ENCODE peak calls at places on chromosomes 2 and 18, in seven cellular contexts. A, U, B, K, M, J and F are unnamed samples.

GRCh38 chr18:31268985-31269406 is 49.0 kb upstream of the DSG1 start:
- DNase-seq in M (no peak), U (no peak), B (no peak), A (peak; percentile 36), J (peak; percentile 44), K (no peak), F (no peak)

GRCh38 chr2:127597046-127597983 is 48.6 kb upstream of the GPR17 start:
- DNase-seq in A (no peak), K (no peak), J (no peak), M (peak; percentile 31), B (no peak), U (no peak), F (no peak)

GRCh38 chr2:228507870-228508269 is 326.4 kb upstream of the SPHKAP start:
- DNase-seq in J (no peak), A (no peak), K (no peak), U (no peak), M (no peak), B (no peak), F (peak; percentile 35)

GRCh38 chr2:39513641-39514094 is 76.6 kb upstream of the MAP4K3 start:
- DNase-seq in B (peak; percentile 97), A (peak; percentile 98), U (peak; percentile 32), J (peak; percentile 94), K (peak; percentile 61), M (peak; percentile 75), F (peak; percentile 93)

GRCh38 chr2:9333591-9334171 is 89.6 kb downstream of the ITGB1BP1 start:
- DNase-seq in U (peak; percentile 53), M (peak; percentile 70), K (peak; percentile 77), J (peak; percentile 94), A (peak; percentile 88), B (peak; percentile 86), F (peak; percentile 85)

GRCh38 chr2:47017541-47017940 is 101.9 kb upstream of the MCFD2 start:
- DNase-seq in J (no peak), K (no peak), B (no peak), M (no peak), U (no peak), A (no peak), F (no peak)

GRCh38 chr18:64183674-64184073 is 34.8 kb upstream of the LINC00305 start:
- DNase-seq in A (no peak), M (no peak), K (no peak), U (no peak), J (no peak), B (no peak), F (no peak)

GRCh38 chr2:104733544-104733943 is 120.4 kb upstream of the POU3F3 start:
- DNase-seq in M (peak; percentile 48), B (no peak), A (no peak), J (peak; percentile 14), K (peak; percentile 21), U (peak; percentile 36), F (no peak)

GRCh38 chr2:199223791-199224190 is 233.9 kb downstream of the SATB2 start:
- DNase-seq in U (no peak), B (peak; percentile 14), A (peak; percentile 85), K (no peak), M (no peak), J (peak; percentile 5), F (peak; percentile 74)

GRCh38 chr2:188966079-188966571 is 8.0 kb upstream of the COL3A1 start:
- DNase-seq in U (no peak), A (peak; percentile 61), K (no peak), B (no peak), J (no peak), M (no peak), F (peak; percentile 80)

GRCh38 chr2:190088917-190089316 is 26.4 kb upstream of the MSTN start:
- DNase-seq in K (peak; percentile 81), B (peak; percentile 67), M (peak; percentile 69), A (peak; percentile 55), J (peak; percentile 86), U (peak; percentile 72), F (peak; percentile 87)

GRCh38 chr18:54181856-54182612 is 42.4 kb downstream of the MBD2 start:
- DNase-seq in U (no peak), M (no peak), A (peak; percentile 18), B (no peak), J (peak; percentile 41), K (no peak), F (no peak)

GRCh38 chr2:62573137-62573731 is 67.2 kb upstream of the TMEM17 start:
- DNase-seq in K (no peak), M (no peak), A (peak; percentile 73), B (no peak), J (peak; percentile 59), U (no peak), F (no peak)

GRCh38 chr2:130724455-130724854 is 4.4 kb upstream of the GPR148 start:
- DNase-seq in A (no peak), B (no peak), M (no peak), K (no peak), U (no peak), J (no peak), F (no peak)

GRCh38 chr2:190781604-190782198 is 98.9 kb upstream of the GLS start:
- DNase-seq in U (peak; percentile 53), B (peak; percentile 34), M (peak; percentile 66), A (peak; percentile 52), J (peak; percentile 86), K (peak; percentile 65), F (peak; percentile 88)

GRCh38 chr2:163713534-163714311 is 22.1 kb downstream of the FIGN start:
- DNase-seq in B (no peak), U (no peak), M (no peak), J (no peak), K (peak; percentile 71), A (peak; percentile 40), F (no peak)

GRCh38 chr2:118858485-118859156 is 11.2 kb upstream of the EN1 start:
- DNase-seq in J (no peak), U (no peak), A (no peak), B (no peak), M (no peak), K (no peak), F (no peak)

GRCh38 chr2:197307236-197307932 is 3.2 kb downstream of the ANKRD44 start:
- DNase-seq in A (no peak), U (no peak), K (no peak), J (no peak), M (no peak), B (no peak), F (no peak)

GRCh38 chr2:118845005-118845842 is 2.2 kb downstream of the EN1 start:
- DNase-seq in U (no peak), B (no peak), J (no peak), M (peak; percentile 25), A (no peak), K (no peak), F (no peak)

GRCh38 chr18:24398515-24398914 is 891 bp upstream of the OSBPL1A start:
- DNase-seq in M (no peak), J (peak; percentile 39), U (peak; percentile 45), K (no peak), B (peak; percentile 20), A (peak; percentile 68), F (peak; percentile 40)

GRCh38 chr2:16405551-16405950 is 260.1 kb downstream of the CYRIA start:
- DNase-seq in K (no peak), J (no peak), M (no peak), U (no peak), A (no peak), B (no peak), F (no peak)

DNA sequence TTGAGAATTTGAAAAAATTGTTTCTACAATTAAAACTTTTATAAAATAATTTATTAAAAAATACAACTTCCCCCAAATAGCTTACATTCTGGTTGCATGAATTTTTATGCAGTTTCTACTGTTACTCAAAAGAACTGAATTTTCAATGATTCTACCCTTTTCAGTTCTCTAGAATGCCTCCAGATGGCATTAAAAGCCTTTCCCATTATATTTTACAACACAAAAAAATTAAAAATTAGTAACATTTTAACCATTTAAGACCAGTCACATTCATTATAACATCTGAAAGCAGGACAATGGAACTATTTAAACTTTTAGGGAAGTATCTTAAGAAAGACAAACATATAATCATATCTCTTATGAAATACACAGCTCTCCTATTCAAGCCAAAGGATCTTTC is 236.0 kb upstream of the REV1 start:
- DNase-seq in B (no peak), M (no peak), J (peak; percentile 34), U (no peak), A (no peak), K (no peak), F (no peak)
- TF ChIP-seq CTCF in B (no peak), M (peak; percentile 14), J (peak; percentile 54), U (no peak), A (peak; percentile 49), K (peak; percentile 28), F (peak; percentile 49)

GRCh38 chr2:54673501-54673998 is 49.9 kb upstream of the EML6 start:
- DNase-seq in M (peak; percentile 81), U (no peak), B (no peak), A (no peak), J (no peak), K (no peak), F (peak; percentile 94)
- H3K4me3 ChIP-seq in M (peak overlapping the region; percentile 8), U (no peak overlapping the region), B (no peak overlapping the region), A (peak overlapping the region; percentile 6), J (no peak overlapping the region), K (no peak overlapping the region), F (peak overlapping the region; percentile 18)

DNA sequence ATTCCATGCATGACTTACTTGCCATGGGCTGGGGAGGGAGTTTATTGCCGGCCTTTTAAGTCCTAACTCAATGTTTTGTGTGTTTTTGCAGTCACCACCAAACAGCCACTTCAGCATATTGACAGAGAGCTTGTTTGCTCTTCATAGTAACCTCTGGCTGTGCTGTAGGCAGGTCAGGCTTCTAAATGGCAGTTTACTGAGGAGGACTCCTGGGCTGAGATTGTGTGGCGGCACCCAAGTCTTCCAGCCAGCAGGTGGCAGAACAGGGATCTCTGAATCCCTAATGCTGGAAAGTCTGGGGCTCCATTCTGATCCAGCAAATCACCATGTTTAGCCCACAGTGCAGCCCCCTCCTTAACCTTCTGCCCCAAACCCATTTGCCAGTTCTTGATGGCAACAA is 121.2 kb downstream of the CAPN13 start:
- DNase-seq in A (no peak), B (no peak), J (no peak), U (no peak), M (no peak), K (peak; percentile 63), F (no peak)
- TF ChIP-seq CTCF in A (no peak), B (peak; percentile 38), J (peak; percentile 32), U (no peak), M (no peak), K (peak; percentile 23), F (no peak)

GRCh38 chr18:74916773-74917393 is 292.1 kb downstream of the PTGR3 start:
- DNase-seq in M (no peak), U (no peak), B (no peak), J (no peak), K (no peak), A (no peak), F (no peak)

GRCh38 chr18:74918276-74918675 is 290.7 kb downstream of the PTGR3 start:
- DNase-seq in B (no peak), M (no peak), K (no peak), A (no peak), J (peak; percentile 14), U (no peak), F (no peak)

GRCh38 chr18:74921057-74921820 is 287.7 kb downstream of the PTGR3 start:
- DNase-seq in M (no peak), J (no peak), U (no peak), A (no peak), K (no peak), B (no peak), F (no peak)
- H3K4me3 ChIP-seq in M (no peak overlapping the region), J (no peak overlapping the region), U (no peak overlapping the region), A (no peak overlapping the region), K (no peak overlapping the region), B (no peak overlapping the region), F (no peak overlapping the region)